ENCODE peak calls at places on chromosomes 4 and X, in six cellular contexts. W is left ventricle myocardium inferior, M is IMR-90, E is tibial nerve, T is upper lobe of right lung, S is ovary. Z is an unnamed sample.

GRCh38 chr4:19030536-19030935 is 1009.0 kb upstream of the LCORL start:
- DNase-seq in S (no peak), T (no peak), E (no peak), M (no peak), W (no peak), Z (no peak)

GRCh38 chrX:154596290-154596929 is 11.5 kb downstream of the CTAG1A start:
- DNase-seq in T (no peak), S (no peak), M (peak), E (no peak), W (no peak), Z (no peak)

GRCh38 chr4:125582302-125582701 is 267.5 kb downstream of the FAT4 start:
- DNase-seq in S (no peak), E (no peak), T (no peak), W (no peak), M (peak), Z (no peak)

GRCh38 chr4:36039031-36039430 is 205.3 kb downstream of the ARAP2 start:
- DNase-seq in T (no peak), W (no peak), E (no peak), S (no peak), M (no peak), Z (no peak)

GRCh38 chr4:77501851-77502250 is 103.8 kb upstream of the CXCL13 start:
- DNase-seq in E (no peak), S (no peak), M (no peak), T (no peak), W (no peak), Z (no peak)

GRCh38 chr4:139419388-139419914 is 34.5 kb upstream of the RAB33B start:
- DNase-seq in E (peak), S (no peak), W (peak), T (no peak), M (peak), Z (peak)

GRCh38 chr4:176499518-176499917 is 179.8 kb downstream of the SPCS3 start:
- DNase-seq in M (peak), T (no peak), S (no peak), W (no peak), E (no peak), Z (no peak)

GRCh38 chr4:110505440-110505839 is 29.5 kb downstream of the ENPEP start:
- DNase-seq in W (no peak), E (no peak), M (no peak), T (no peak), S (no peak), Z (no peak)

GRCh38 chrX:130523460-130524394 is 121.9 kb downstream of the RBMX2 start:
- DNase-seq in W (peak), S (peak), E (peak), M (no peak), T (no peak), Z (no peak)

GRCh38 chrX:153651540-153652079 is 4.6 kb downstream of the DUSP9 start:
- DNase-seq in W (no peak), E (no peak), S (no peak), M (no peak), T (no peak), Z (no peak)

GRCh38 chrX:154317391-154318000 is 21.9 kb downstream of the TKTL1 start:
- DNase-seq in E (peak), T (no peak), M (peak), S (no peak), W (no peak), Z (no peak)

GRCh38 chrX:13293700-13294099 is 26.2 kb downstream of the ATXN3L start:
- DNase-seq in W (no peak), E (no peak), T (no peak), M (no peak), S (no peak), Z (no peak)

GRCh38 chr4:2786152-2786671 is 6.7 kb upstream of the SH3BP2 start:
- DNase-seq in W (no peak), M (no peak), S (no peak), T (no peak), E (no peak), Z (no peak)

GRCh38 chrX:47804315-47804714 is 32.4 kb upstream of the ZNF81 start:
- DNase-seq in M (no peak), S (no peak), W (no peak), T (no peak), E (no peak), Z (no peak)

GRCh38 chr4:13173974-13174373 is 310.2 kb downstream of the RAB28 start:
- DNase-seq in M (no peak), W (peak), S (no peak), E (peak), T (no peak), Z (peak)

GRCh38 chrX:54066841-54067240 is 22.6 kb upstream of the PHF8 start:
- DNase-seq in T (no peak), M (peak), W (no peak), S (no peak), E (no peak), Z (no peak)

GRCh38 chrX:88135735-88136134 is 611.3 kb upstream of the CPXCR1 start:
- DNase-seq in T (no peak), W (no peak), S (no peak), M (no peak), E (no peak), Z (no peak)

GRCh38 chrX:49695276-49696180 is at the start of gene PAGE1:
- DNase-seq in S (no peak), W (no peak), M (no peak), E (no peak), T (no peak), Z (no peak)

GRCh38 chr4:43757147-43757546 is 691.5 kb downstream of the KCTD8 start:
- DNase-seq in T (no peak), E (no peak), M (no peak), W (no peak), S (no peak), Z (no peak)

DNA sequence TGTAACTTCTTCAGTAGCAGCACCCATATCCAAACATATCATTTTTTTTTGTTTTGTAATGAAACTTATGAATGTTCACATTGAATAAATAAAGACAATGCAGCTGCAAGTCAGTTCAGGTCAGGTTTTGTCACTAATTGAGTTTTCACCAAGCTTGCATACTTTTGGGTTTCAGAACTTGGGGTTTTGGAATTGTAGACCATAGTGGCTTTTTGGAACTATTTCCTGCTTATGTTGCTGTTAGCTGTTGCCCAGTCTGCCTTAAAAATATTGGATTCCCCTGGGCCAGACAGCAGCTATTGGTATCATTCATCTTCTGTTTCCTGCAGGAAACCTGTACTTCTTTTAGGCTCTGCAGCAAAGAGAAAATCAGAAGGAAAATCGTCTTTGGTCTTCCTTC is 113.4 kb upstream of the LIMCH1 start:
- DNase-seq in W (no peak), T (no peak), S (no peak), E (no peak), M (no peak), Z (no peak)
- TF ChIP-seq CTCF in W (no peak), T (no peak), S (no peak), E (no peak), M (no peak), Z (no peak)

DNA sequence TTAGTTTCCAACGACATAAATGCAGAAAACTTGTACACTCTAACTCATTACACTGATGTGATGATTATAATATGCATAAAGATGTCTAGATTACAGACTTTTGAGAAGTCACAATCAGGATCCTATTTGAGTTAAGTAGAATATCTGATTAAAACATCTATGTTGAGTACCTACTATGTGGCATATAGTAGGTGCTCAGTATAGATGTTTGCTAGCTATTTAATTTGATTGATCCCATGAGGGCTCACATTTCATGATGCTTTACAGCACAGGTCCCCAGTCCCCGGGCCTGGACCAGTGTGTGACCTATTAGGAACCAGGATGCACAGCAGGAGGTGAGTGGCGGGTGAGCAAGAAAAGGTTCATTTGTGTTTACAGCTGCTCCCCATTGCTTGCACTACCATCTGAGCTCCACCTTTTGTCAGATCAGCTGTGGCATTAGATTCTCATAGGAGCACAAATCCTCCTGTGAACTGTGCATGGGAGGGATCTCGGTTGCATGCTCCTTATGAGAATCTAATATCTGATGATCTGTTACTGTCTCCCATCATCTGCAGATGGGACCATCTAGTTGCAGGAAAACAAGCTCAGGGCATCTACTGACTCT is 33.0 kb upstream of the CXCL8 start:
- DNase-seq in M (no peak), W (no peak), T (no peak), S (no peak), E (no peak), Z (no peak)
- H3K27ac ChIP-seq in M (peak), W (peak), T (no peak), S (no peak), E (no peak), Z (no peak)

GRCh38 chrX:118761950-118762725 is 34.7 kb downstream of the IL13RA1 start:
- DNase-seq in S (no peak), E (no peak), M (no peak), T (no peak), W (no peak), Z (no peak)
- TF ChIP-seq CTCF in S (no peak), E (peak), M (peak), T (no peak), W (no peak), Z (peak)

GRCh38 chrX:16573781-16574180 is 76.2 kb upstream of the S100G start:
- DNase-seq in M (peak), T (no peak), W (no peak), S (no peak), E (no peak), Z (no peak)
- H3K27ac ChIP-seq in M (no peak), T (no peak), W (no peak), S (no peak), E (no peak), Z (no peak)